ENCODE peak calls at places on chromosomes 5 and 9, in ten cellular contexts. J is cardiac muscle cell; F is spleen; Q is CD8-positive, alpha-beta T cell; G is mammary epithelial cell; V is neural progenitor cell; W is pancreas; I is kidney; O is IMR-90; B is endodermal cell. Z is an unnamed sample.

GRCh38 chr9:124218438-124219289 is 39.1 kb upstream of the NEK6 start:
- DNase-seq in I (no peak), G (peak; percentile 58), O (peak; percentile 66), Q (no peak), W (no peak), V (no peak), F (peak; percentile 89), J (no peak), B (peak; percentile 38), Z (peak; percentile 37)

GRCh38 chr9:38421498-38422211 is 2.6 kb downstream of the IGFBPL1 start:
- DNase-seq in W (no peak), F (no peak), Q (no peak), O (no peak), V (peak; percentile 91), I (no peak), J (no peak), B (peak; percentile 82), G (no peak), Z (peak; percentile 41)

GRCh38 chr5:64854855-64855254 is 86.1 kb downstream of the CWC27 start:
- DNase-seq in F (no peak), W (no peak), V (no peak), I (no peak), O (peak; percentile 70), B (no peak), J (no peak), Q (no peak), G (no peak), Z (no peak)

GRCh38 chr9:119968837-119969707 is 599.8 kb upstream of the BRINP1 start:
- DNase-seq in G (peak; percentile 45), Q (no peak), O (peak; percentile 61), F (peak; percentile 90), W (peak; percentile 85), B (peak; percentile 93), J (peak; percentile 84), V (peak; percentile 88), I (peak; percentile 91), Z (peak; percentile 85)

GRCh38 chr5:72427016-72427415 is 80.2 kb downstream of the ZNF366 start:
- DNase-seq in B (no peak), V (no peak), W (no peak), F (no peak), Q (no peak), J (no peak), G (no peak), O (no peak), I (no peak), Z (peak; percentile 85)

GRCh38 chr9:2313512-2313911 is 298.4 kb downstream of the SMARCA2 start:
- DNase-seq in F (no peak), Q (no peak), J (no peak), O (no peak), B (no peak), W (no peak), V (no peak), G (no peak), I (no peak), Z (no peak)

GRCh38 chr5:76419597-76419996 is 16.5 kb downstream of the IQGAP2 start:
- DNase-seq in F (no peak), J (no peak), B (no peak), Q (no peak), O (no peak), W (no peak), I (no peak), V (no peak), G (no peak), Z (no peak)

GRCh38 chr5:132655821-132656773 is 1.9 kb upstream of the IL13 start:
- DNase-seq in W (peak; percentile 60), I (no peak), F (no peak), O (no peak), B (peak; percentile 74), J (peak; percentile 28), V (peak; percentile 63), G (no peak), Q (peak; percentile 35), Z (no peak)

GRCh38 chr5:106423109-106423897 is 1247.4 kb downstream of the EFNA5 start:
- DNase-seq in V (peak; percentile 2), I (peak; percentile 50), J (no peak), F (peak; percentile 49), O (no peak), B (peak; percentile 53), Q (no peak), W (peak; percentile 41), G (no peak), Z (no peak)

GRCh38 chr5:13780081-13780480 is 164.4 kb downstream of the DNAH5 start:
- DNase-seq in G (peak; percentile 14), I (no peak), O (no peak), J (no peak), W (no peak), V (no peak), Q (no peak), B (no peak), F (no peak), Z (no peak)

GRCh38 chr5:143054480-143054941 is 284.3 kb downstream of the ARHGAP26 start:
- DNase-seq in J (peak; percentile 38), G (no peak), F (no peak), B (no peak), W (no peak), O (peak; percentile 60), Q (no peak), V (no peak), I (no peak), Z (no peak)

GRCh38 chr9:129868571-129869486 is 33.6 kb downstream of the USP20 start:
- DNase-seq in Q (peak; percentile 97), W (peak; percentile 61), F (peak; percentile 94), V (no peak), J (no peak), I (peak; percentile 87), G (no peak), B (no peak), O (no peak), Z (no peak)

GRCh38 chr9:124887832-124888231 is 25.9 kb downstream of the ARPC5L start:
- DNase-seq in O (no peak), I (no peak), J (no peak), F (no peak), V (peak; percentile 0), B (no peak), W (no peak), Q (no peak), G (no peak), Z (no peak)

GRCh38 chr9:121744002-121744686 is 92.7 kb downstream of the DAB2IP start:
- DNase-seq in O (peak; percentile 43), F (peak; percentile 86), B (peak; percentile 88), Q (peak; percentile 62), G (peak; percentile 53), W (peak; percentile 85), J (peak; percentile 61), I (no peak), V (peak; percentile 46), Z (peak; percentile 63)

GRCh38 chr5:148384389-148384756 is 615 bp downstream of the FBXO38 start:
- DNase-seq in V (no peak), I (no peak), F (no peak), O (no peak), J (no peak), G (peak; percentile 28), Q (no peak), B (no peak), W (no peak), Z (no peak)

GRCh38 chr5:15009420-15009819 is 137.8 kb upstream of the ANKH start:
- DNase-seq in Q (no peak), O (peak; percentile 69), B (no peak), G (peak; percentile 74), I (no peak), W (no peak), V (no peak), F (no peak), J (no peak), Z (peak; percentile 67)
- H3K4me3 ChIP-seq in Q (no peak overlapping the region), O (no peak overlapping the region), B (no peak overlapping the region), G (no peak overlapping the region), I (no peak overlapping the region), W (no peak overlapping the region), V (no peak overlapping the region), F (no peak overlapping the region), J (no peak overlapping the region), Z (no peak overlapping the region)

DNA sequence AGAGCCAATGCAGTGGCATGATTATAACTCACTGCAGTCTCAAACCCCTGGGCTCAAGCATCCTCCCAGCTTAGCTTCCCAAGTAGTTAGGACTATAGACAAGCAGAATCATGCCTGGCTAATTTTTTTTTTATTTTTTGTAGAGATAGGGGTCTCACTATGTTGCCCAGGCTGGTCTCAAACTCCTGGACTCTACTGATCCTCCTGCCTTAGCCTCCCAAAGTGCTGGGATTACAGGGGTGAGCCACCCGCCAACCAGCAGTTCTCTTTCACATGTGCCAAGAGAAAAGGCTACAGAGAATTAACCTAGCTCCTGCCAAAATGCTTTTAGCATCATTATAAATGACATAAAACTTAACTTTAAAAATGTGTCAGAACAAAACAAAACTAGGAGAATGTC is 8.1 kb downstream of the AK3 start:
- DNase-seq in G (no peak), I (no peak), Q (no peak), W (no peak), O (no peak), B (no peak), F (no peak), J (no peak), V (no peak), Z (no peak)
- H3K4me1 ChIP-seq in G (no peaks in the 10 kb centered on the region), I (no peaks in the 10 kb centered on the region), Q (peaks cover 12% of the 10 kb centered on the region), W (no peaks in the 10 kb centered on the region), O (no peaks in the 10 kb centered on the region), B (no peaks in the 10 kb centered on the region), F (peaks cover 11% of the 10 kb centered on the region), J (no peaks in the 10 kb centered on the region), V (no peaks in the 10 kb centered on the region), Z (no peaks in the 10 kb centered on the region)

GRCh38 chr5:107604990-107605389 is 65.7 kb downstream of the EFNA5 start:
- DNase-seq in I (no peak), O (peak; percentile 37), F (no peak), Q (no peak), V (no peak), G (no peak), W (no peak), J (no peak), B (no peak), Z (peak; percentile 72)
- H3K4me3 ChIP-seq in I (no peak overlapping the region), O (no peak overlapping the region), F (no peak overlapping the region), Q (no peak overlapping the region), V (no peak overlapping the region), G (no peak overlapping the region), W (no peak overlapping the region), J (no peak overlapping the region), B (no peak overlapping the region), Z (peak overlapping the region; percentile 36)

GRCh38 chr5:123806644-123807043 is 294.7 kb downstream of the CSNK1G3 start:
- DNase-seq in W (no peak), I (no peak), V (no peak), F (no peak), O (no peak), B (no peak), J (no peak), Q (no peak), G (no peak), Z (no peak)

GRCh38 chr5:123808841-123809240 is 296.9 kb downstream of the CSNK1G3 start:
- DNase-seq in J (no peak), G (no peak), Q (no peak), W (no peak), V (no peak), I (no peak), O (no peak), F (no peak), B (no peak), Z (no peak)

GRCh38 chr5:123805300-123805699 is 293.3 kb downstream of the CSNK1G3 start:
- DNase-seq in G (peak; percentile 13), B (no peak), V (no peak), I (no peak), Q (no peak), O (no peak), J (no peak), W (no peak), F (no peak), Z (no peak)

GRCh38 chr5:123809594-123810172 is 297.7 kb downstream of the CSNK1G3 start:
- DNase-seq in V (no peak), F (no peak), G (no peak), I (no peak), Q (no peak), J (peak; percentile 59), B (no peak), O (no peak), W (no peak), Z (no peak)

GRCh38 chr5:123807177-123807900 is 295.4 kb downstream of the CSNK1G3 start:
- DNase-seq in F (no peak), V (peak; percentile 56), Q (no peak), W (no peak), G (no peak), B (no peak), O (no peak), I (no peak), J (peak; percentile 75), Z (peak; percentile 18)
- H3K4me1 ChIP-seq in F (no peaks in the 10 kb centered on the region), V (peaks cover 63% of the 10 kb centered on the region), Q (no peaks in the 10 kb centered on the region), W (no peaks in the 10 kb centered on the region), G (no peaks in the 10 kb centered on the region), B (peaks cover 23% of the 10 kb centered on the region), O (peaks cover 4% of the 10 kb centered on the region), I (peaks cover 9% of the 10 kb centered on the region), J (peaks cover 58% of the 10 kb centered on the region), Z (peaks cover 35% of the 10 kb centered on the region)

Z was measured in SJCRH30.